ENCODE peak calls at places on chromosomes 4 and X, in nine cellular contexts. One of them, this sample, is unnamed.

GRCh38 chrX:80388206-80388605 is 32.0 kb upstream of the TENT5D start:
- DNase-seq in T-helper 2 cell: no peak
- DNase-seq in heart left ventricle: no peak
- DNase-seq in Karpas-422: no peak
- DNase-seq in esophagus muscularis mucosa: no peak
- DNase-seq in foreskin fibroblast: no peak
- DNase-seq in activated CD4-positive, alpha-beta T cell treated with anti-CD3 and anti-CD28 coated beads, Interleukin-2, amount 50 U/mL, for 1 hour: no peak
- DNase-seq in Caki2: no peak
- DNase-seq in mesendoderm: no peak
- DNase-seq in this sample: no peak

GRCh38 chr4:30726090-30726668 is 6.0 kb downstream of the PCDH7 start:
- DNase-seq in T-helper 2 cell: no peak
- DNase-seq in heart left ventricle: no peak
- DNase-seq in Karpas-422: no peak
- DNase-seq in esophagus muscularis mucosa: no peak
- DNase-seq in foreskin fibroblast: no peak
- DNase-seq in activated CD4-positive, alpha-beta T cell treated with anti-CD3 and anti-CD28 coated beads, Interleukin-2, amount 50 U/mL, for 1 hour: no peak
- DNase-seq in Caki2: no peak
- DNase-seq in mesendoderm: no peak
- DNase-seq in this sample: no peak

GRCh38 chr4:25146076-25146475 is 14.2 kb downstream of the SEPSECS start:
- DNase-seq in T-helper 2 cell: no peak
- DNase-seq in heart left ventricle: no peak
- DNase-seq in Karpas-422: no peak
- DNase-seq in esophagus muscularis mucosa: no peak
- DNase-seq in foreskin fibroblast: no peak
- DNase-seq in activated CD4-positive, alpha-beta T cell treated with anti-CD3 and anti-CD28 coated beads, Interleukin-2, amount 50 U/mL, for 1 hour: no peak
- DNase-seq in Caki2: no peak
- DNase-seq in mesendoderm: no peak
- DNase-seq in this sample: no peak

GRCh38 chrX:118148737-118149136 is 32.1 kb upstream of the KLHL13 start:
- DNase-seq in T-helper 2 cell: no peak
- DNase-seq in heart left ventricle: no peak
- DNase-seq in Karpas-422: no peak
- DNase-seq in esophagus muscularis mucosa: no peak
- DNase-seq in foreskin fibroblast: no peak
- DNase-seq in activated CD4-positive, alpha-beta T cell treated with anti-CD3 and anti-CD28 coated beads, Interleukin-2, amount 50 U/mL, for 1 hour: no peak
- DNase-seq in Caki2: no peak
- DNase-seq in mesendoderm: no peak
- DNase-seq in this sample: no peak

GRCh38 chr4:119046263-119046662 is 89.4 kb upstream of the MYOZ2 start:
- DNase-seq in T-helper 2 cell: no peak
- DNase-seq in heart left ventricle: peak
- DNase-seq in Karpas-422: no peak
- DNase-seq in esophagus muscularis mucosa: no peak
- DNase-seq in foreskin fibroblast: peak
- DNase-seq in activated CD4-positive, alpha-beta T cell treated with anti-CD3 and anti-CD28 coated beads, Interleukin-2, amount 50 U/mL, for 1 hour: no peak
- DNase-seq in Caki2: no peak
- DNase-seq in mesendoderm: no peak
- DNase-seq in this sample: no peak

GRCh38 chr4:2809610-2810180 is 16.8 kb downstream of the SH3BP2 start:
- DNase-seq in T-helper 2 cell: no peak
- DNase-seq in heart left ventricle: no peak
- DNase-seq in Karpas-422: no peak
- DNase-seq in esophagus muscularis mucosa: no peak
- DNase-seq in foreskin fibroblast: no peak
- DNase-seq in activated CD4-positive, alpha-beta T cell treated with anti-CD3 and anti-CD28 coated beads, Interleukin-2, amount 50 U/mL, for 1 hour: no peak
- DNase-seq in Caki2: peak
- DNase-seq in mesendoderm: no peak
- DNase-seq in this sample: no peak

GRCh38 chr4:1575418-1576199 is 108.5 kb downstream of the FAM53A start:
- DNase-seq in T-helper 2 cell: no peak
- DNase-seq in heart left ventricle: no peak
- DNase-seq in Karpas-422: no peak
- DNase-seq in esophagus muscularis mucosa: no peak
- DNase-seq in foreskin fibroblast: no peak
- DNase-seq in activated CD4-positive, alpha-beta T cell treated with anti-CD3 and anti-CD28 coated beads, Interleukin-2, amount 50 U/mL, for 1 hour: no peak
- DNase-seq in Caki2: no peak
- DNase-seq in mesendoderm: no peak
- DNase-seq in this sample: no peak

GRCh38 chr4:22029803-22030202 is 81.2 kb upstream of the KCNIP4 start:
- DNase-seq in T-helper 2 cell: no peak
- DNase-seq in heart left ventricle: no peak
- DNase-seq in Karpas-422: no peak
- DNase-seq in esophagus muscularis mucosa: no peak
- DNase-seq in foreskin fibroblast: no peak
- DNase-seq in activated CD4-positive, alpha-beta T cell treated with anti-CD3 and anti-CD28 coated beads, Interleukin-2, amount 50 U/mL, for 1 hour: no peak
- DNase-seq in Caki2: peak
- DNase-seq in mesendoderm: no peak
- DNase-seq in this sample: no peak

GRCh38 chrX:57674861-57675260 is 5.2 kb downstream of the NLRP2B start:
- DNase-seq in T-helper 2 cell: no peak
- DNase-seq in heart left ventricle: no peak
- DNase-seq in Karpas-422: no peak
- DNase-seq in esophagus muscularis mucosa: no peak
- DNase-seq in foreskin fibroblast: no peak
- DNase-seq in activated CD4-positive, alpha-beta T cell treated with anti-CD3 and anti-CD28 coated beads, Interleukin-2, amount 50 U/mL, for 1 hour: no peak
- DNase-seq in Caki2: no peak
- DNase-seq in mesendoderm: no peak
- DNase-seq in this sample: no peak

GRCh38 chrX:23885803-23886202 is 21.9 kb downstream of the APOO start:
- DNase-seq in T-helper 2 cell: no peak
- DNase-seq in heart left ventricle: no peak
- DNase-seq in Karpas-422: no peak
- DNase-seq in esophagus muscularis mucosa: no peak
- DNase-seq in foreskin fibroblast: no peak
- DNase-seq in activated CD4-positive, alpha-beta T cell treated with anti-CD3 and anti-CD28 coated beads, Interleukin-2, amount 50 U/mL, for 1 hour: no peak
- DNase-seq in Caki2: no peak
- DNase-seq in mesendoderm: no peak
- DNase-seq in this sample: no peak

GRCh38 chr4:77820836-77821561 is 1.8 kb upstream of the CNOT6L start:
- DNase-seq in T-helper 2 cell: no peak
- DNase-seq in heart left ventricle: no peak
- DNase-seq in Karpas-422: peak
- DNase-seq in esophagus muscularis mucosa: no peak
- DNase-seq in foreskin fibroblast: peak
- DNase-seq in activated CD4-positive, alpha-beta T cell treated with anti-CD3 and anti-CD28 coated beads, Interleukin-2, amount 50 U/mL, for 1 hour: no peak
- DNase-seq in Caki2: no peak
- DNase-seq in mesendoderm: no peak
- DNase-seq in this sample: no peak

GRCh38 chr4:60757986-60758385 is 442.1 kb upstream of the ADGRL3 start:
- DNase-seq in T-helper 2 cell: no peak
- DNase-seq in heart left ventricle: no peak
- DNase-seq in Karpas-422: no peak
- DNase-seq in esophagus muscularis mucosa: no peak
- DNase-seq in foreskin fibroblast: peak
- DNase-seq in activated CD4-positive, alpha-beta T cell treated with anti-CD3 and anti-CD28 coated beads, Interleukin-2, amount 50 U/mL, for 1 hour: no peak
- DNase-seq in Caki2: no peak
- DNase-seq in mesendoderm: no peak
- DNase-seq in this sample: no peak

GRCh38 chrX:78725257-78725656 is 22.3 kb upstream of the LPAR4 start:
- DNase-seq in T-helper 2 cell: no peak
- DNase-seq in heart left ventricle: no peak
- DNase-seq in Karpas-422: no peak
- DNase-seq in esophagus muscularis mucosa: no peak
- DNase-seq in foreskin fibroblast: no peak
- DNase-seq in activated CD4-positive, alpha-beta T cell treated with anti-CD3 and anti-CD28 coated beads, Interleukin-2, amount 50 U/mL, for 1 hour: no peak
- DNase-seq in Caki2: no peak
- DNase-seq in mesendoderm: no peak
- DNase-seq in this sample: no peak

GRCh38 chr4:7377223-7377865 is 57.4 kb downstream of the PSAPL1 start:
- DNase-seq in T-helper 2 cell: no peak
- DNase-seq in heart left ventricle: no peak
- DNase-seq in Karpas-422: no peak
- DNase-seq in esophagus muscularis mucosa: no peak
- DNase-seq in foreskin fibroblast: no peak
- DNase-seq in activated CD4-positive, alpha-beta T cell treated with anti-CD3 and anti-CD28 coated beads, Interleukin-2, amount 50 U/mL, for 1 hour: no peak
- DNase-seq in Caki2: no peak
- DNase-seq in mesendoderm: no peak
- DNase-seq in this sample: no peak

GRCh38 chr4:6875431-6875831 is 34.2 kb upstream of the TBC1D14 start:
- DNase-seq in T-helper 2 cell: no peak
- DNase-seq in heart left ventricle: no peak
- DNase-seq in Karpas-422: peak
- DNase-seq in esophagus muscularis mucosa: no peak
- DNase-seq in foreskin fibroblast: no peak
- DNase-seq in activated CD4-positive, alpha-beta T cell treated with anti-CD3 and anti-CD28 coated beads, Interleukin-2, amount 50 U/mL, for 1 hour: no peak
- DNase-seq in Caki2: no peak
- DNase-seq in mesendoderm: no peak
- DNase-seq in this sample: no peak

GRCh38 chr4:84940960-84941359 is 25.5 kb downstream of the WDFY3 start:
- DNase-seq in T-helper 2 cell: no peak
- DNase-seq in heart left ventricle: no peak
- DNase-seq in Karpas-422: no peak
- DNase-seq in esophagus muscularis mucosa: no peak
- DNase-seq in foreskin fibroblast: no peak
- DNase-seq in activated CD4-positive, alpha-beta T cell treated with anti-CD3 and anti-CD28 coated beads, Interleukin-2, amount 50 U/mL, for 1 hour: no peak
- DNase-seq in Caki2: no peak
- DNase-seq in mesendoderm: no peak
- DNase-seq in this sample: no peak

GRCh38 chr4:24604558-24605214 is 20.3 kb upstream of the DHX15 start:
- DNase-seq in T-helper 2 cell: no peak
- DNase-seq in heart left ventricle: no peak
- DNase-seq in Karpas-422: no peak
- DNase-seq in esophagus muscularis mucosa: no peak
- DNase-seq in foreskin fibroblast: peak
- DNase-seq in activated CD4-positive, alpha-beta T cell treated with anti-CD3 and anti-CD28 coated beads, Interleukin-2, amount 50 U/mL, for 1 hour: no peak
- DNase-seq in Caki2: no peak
- DNase-seq in mesendoderm: no peak
- DNase-seq in this sample: no peak

GRCh38 chr4:143202824-143203223 is 18.1 kb downstream of the USP38 start:
- DNase-seq in T-helper 2 cell: no peak
- DNase-seq in heart left ventricle: no peak
- DNase-seq in Karpas-422: no peak
- DNase-seq in esophagus muscularis mucosa: no peak
- DNase-seq in foreskin fibroblast: peak
- DNase-seq in activated CD4-positive, alpha-beta T cell treated with anti-CD3 and anti-CD28 coated beads, Interleukin-2, amount 50 U/mL, for 1 hour: no peak
- DNase-seq in Caki2: no peak
- DNase-seq in mesendoderm: no peak
- DNase-seq in this sample: no peak